ENCODE peak calls at places on chromosomes 12 and 14, in ten cellular contexts. One of them, this sample, is unnamed.

GRCh38 chr14:62711351-62712023 is 333.8 kb downstream of the KCNH5 start:
- DNase-seq in esophagus squamous epithelium: no peak
- DNase-seq in spleen: no peak
- DNase-seq in vagina: no peak
- DNase-seq in tibial nerve: no peak
- DNase-seq in CD8-positive, alpha-beta T cell: no peak
- DNase-seq in left ventricle myocardium inferior: no peak
- DNase-seq in breast epithelium: no peak
- DNase-seq in A549: no peak
- DNase-seq in heart left ventricle: no peak
- DNase-seq in this sample: no peak

GRCh38 chr12:26953447-26953846 is 15.2 kb downstream of the FGFR1OP2 start:
- DNase-seq in A549: no peak
- DNase-seq in vagina: no peak
- DNase-seq in spleen: no peak
- DNase-seq in tibial nerve: no peak
- DNase-seq in breast epithelium: no peak
- DNase-seq in esophagus squamous epithelium: no peak
- DNase-seq in left ventricle myocardium inferior: no peak
- DNase-seq in CD8-positive, alpha-beta T cell: no peak
- DNase-seq in heart left ventricle: peak; percentile 26
- DNase-seq in this sample: no peak

GRCh38 chr12:120733574-120733973 is 7.9 kb downstream of the ACADS start:
- DNase-seq in vagina: no peak
- DNase-seq in breast epithelium: no peak
- DNase-seq in spleen: peak; percentile 33
- DNase-seq in CD8-positive, alpha-beta T cell: no peak
- DNase-seq in left ventricle myocardium inferior: no peak
- DNase-seq in A549: no peak
- DNase-seq in tibial nerve: no peak
- DNase-seq in esophagus squamous epithelium: no peak
- DNase-seq in heart left ventricle: no peak
- DNase-seq in this sample: no peak

GRCh38 chr14:51442513-51443175 is 202.6 kb downstream of the TMX1 start:
- DNase-seq in tibial nerve: no peak
- DNase-seq in heart left ventricle: no peak
- DNase-seq in CD8-positive, alpha-beta T cell: no peak
- DNase-seq in left ventricle myocardium inferior: no peak
- DNase-seq in spleen: no peak
- DNase-seq in vagina: no peak
- DNase-seq in esophagus squamous epithelium: no peak
- DNase-seq in A549: peak; percentile 33
- DNase-seq in breast epithelium: no peak
- DNase-seq in this sample: no peak

GRCh38 chr12:127342861-127343260 is 924.1 kb upstream of the TMEM132C start:
- DNase-seq in left ventricle myocardium inferior: no peak
- DNase-seq in breast epithelium: no peak
- DNase-seq in heart left ventricle: no peak
- DNase-seq in CD8-positive, alpha-beta T cell: no peak
- DNase-seq in spleen: no peak
- DNase-seq in vagina: no peak
- DNase-seq in A549: no peak
- DNase-seq in tibial nerve: no peak
- DNase-seq in esophagus squamous epithelium: no peak
- DNase-seq in this sample: no peak

GRCh38 chr12:28027328-28027727 is 54.8 kb upstream of the PTHLH start:
- DNase-seq in esophagus squamous epithelium: no peak
- DNase-seq in CD8-positive, alpha-beta T cell: no peak
- DNase-seq in left ventricle myocardium inferior: no peak
- DNase-seq in breast epithelium: no peak
- DNase-seq in vagina: no peak
- DNase-seq in spleen: no peak
- DNase-seq in heart left ventricle: no peak
- DNase-seq in A549: no peak
- DNase-seq in tibial nerve: no peak
- DNase-seq in this sample: no peak

GRCh38 chr12:52082988-52083637 is 3.6 kb downstream of the SMIM41 start:
- DNase-seq in esophagus squamous epithelium: no peak
- DNase-seq in spleen: peak; percentile 89
- DNase-seq in tibial nerve: peak; percentile 60
- DNase-seq in breast epithelium: peak; percentile 40
- DNase-seq in vagina: no peak
- DNase-seq in A549: peak; percentile 85
- DNase-seq in CD8-positive, alpha-beta T cell: peak; percentile 66
- DNase-seq in heart left ventricle: peak; percentile 54
- DNase-seq in left ventricle myocardium inferior: peak; percentile 51
- DNase-seq in this sample: peak; percentile 57

GRCh38 chr14:31090872-31091764 is 64.9 kb upstream of the STRN3 start:
- DNase-seq in tibial nerve: peak; percentile 70
- DNase-seq in breast epithelium: peak; percentile 26
- DNase-seq in left ventricle myocardium inferior: no peak
- DNase-seq in vagina: no peak
- DNase-seq in esophagus squamous epithelium: no peak
- DNase-seq in CD8-positive, alpha-beta T cell: no peak
- DNase-seq in heart left ventricle: no peak
- DNase-seq in A549: peak; percentile 9
- DNase-seq in spleen: no peak
- DNase-seq in this sample: no peak

GRCh38 chr12:95959107-95959506 is 16.0 kb downstream of the AMDHD1 start:
- DNase-seq in tibial nerve: no peak
- DNase-seq in vagina: no peak
- DNase-seq in CD8-positive, alpha-beta T cell: no peak
- DNase-seq in heart left ventricle: no peak
- DNase-seq in breast epithelium: no peak
- DNase-seq in spleen: no peak
- DNase-seq in A549: peak; percentile 33
- DNase-seq in esophagus squamous epithelium: no peak
- DNase-seq in left ventricle myocardium inferior: no peak
- DNase-seq in this sample: peak; percentile 17

GRCh38 chr12:113075137-113075683 is 18.7 kb downstream of the DTX1 start:
- DNase-seq in vagina: no peak
- DNase-seq in tibial nerve: no peak
- DNase-seq in esophagus squamous epithelium: no peak
- DNase-seq in heart left ventricle: no peak
- DNase-seq in CD8-positive, alpha-beta T cell: no peak
- DNase-seq in spleen: peak; percentile 86
- DNase-seq in A549: no peak
- DNase-seq in left ventricle myocardium inferior: no peak
- DNase-seq in breast epithelium: no peak
- DNase-seq in this sample: no peak
- H3K4me1 ChIP-seq in vagina: peaks cover 15% of the 10 kb centered on the region
- H3K4me1 ChIP-seq in tibial nerve: no peaks in the 10 kb centered on the region
- H3K4me1 ChIP-seq in esophagus squamous epithelium: no peaks in the 10 kb centered on the region
- H3K4me1 ChIP-seq in heart left ventricle: peaks cover 18% of the 10 kb centered on the region
- H3K4me1 ChIP-seq in CD8-positive, alpha-beta T cell: peaks cover 21% of the 10 kb centered on the region
- H3K4me1 ChIP-seq in spleen: peaks cover 94% of the 10 kb centered on the region
- H3K4me1 ChIP-seq in A549: peaks cover 8% of the 10 kb centered on the region
- H3K4me1 ChIP-seq in left ventricle myocardium inferior: peaks cover 21% of the 10 kb centered on the region
- H3K4me1 ChIP-seq in breast epithelium: no peaks in the 10 kb centered on the region
- H3K4me1 ChIP-seq in this sample: peaks cover 18% of the 10 kb centered on the region

GRCh38 chr14:25050494-25051170 is 685 bp upstream of the STXBP6 start:
- DNase-seq in spleen: no peak
- DNase-seq in A549: no peak
- DNase-seq in esophagus squamous epithelium: no peak
- DNase-seq in heart left ventricle: no peak
- DNase-seq in left ventricle myocardium inferior: no peak
- DNase-seq in breast epithelium: no peak
- DNase-seq in tibial nerve: no peak
- DNase-seq in CD8-positive, alpha-beta T cell: no peak
- DNase-seq in vagina: no peak
- DNase-seq in this sample: no peak
- H3K4me1 ChIP-seq in spleen: peaks cover 23% of the 10 kb centered on the region
- H3K4me1 ChIP-seq in A549: peaks cover 7% of the 10 kb centered on the region
- H3K4me1 ChIP-seq in esophagus squamous epithelium: peaks cover 13% of the 10 kb centered on the region
- H3K4me1 ChIP-seq in heart left ventricle: peaks cover 36% of the 10 kb centered on the region
- H3K4me1 ChIP-seq in left ventricle myocardium inferior: peaks cover 58% of the 10 kb centered on the region
- H3K4me1 ChIP-seq in breast epithelium: no peaks in the 10 kb centered on the region
- H3K4me1 ChIP-seq in tibial nerve: no peaks in the 10 kb centered on the region
- H3K4me1 ChIP-seq in CD8-positive, alpha-beta T cell: peaks cover 3% of the 10 kb centered on the region
- H3K4me1 ChIP-seq in vagina: peaks cover 30% of the 10 kb centered on the region
- H3K4me1 ChIP-seq in this sample: no peaks in the 10 kb centered on the region

DNA sequence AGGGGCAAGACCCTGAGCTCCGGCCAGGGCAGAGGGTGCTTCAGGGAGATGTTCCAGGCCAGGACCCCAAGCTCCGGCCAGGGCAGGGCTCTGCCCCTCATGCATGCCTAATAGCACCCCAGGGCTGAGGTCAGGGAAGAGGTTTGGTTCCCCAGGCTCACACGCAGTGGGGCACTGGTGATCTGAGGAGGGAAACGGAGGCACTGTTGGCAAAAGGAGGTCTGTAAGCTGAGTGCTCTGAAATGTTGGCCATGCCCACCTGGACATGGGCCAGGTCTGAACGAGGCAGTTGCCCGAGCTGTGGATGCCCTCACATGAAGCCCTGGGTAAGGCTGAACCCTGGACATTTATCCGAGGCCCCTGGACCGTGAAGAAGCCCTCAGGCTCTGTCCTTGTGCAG is 66.6 kb downstream of the ADGRD1 start:
- DNase-seq in esophagus squamous epithelium: no peak
- DNase-seq in CD8-positive, alpha-beta T cell: no peak
- DNase-seq in vagina: no peak
- DNase-seq in A549: no peak
- DNase-seq in tibial nerve: no peak
- DNase-seq in breast epithelium: no peak
- DNase-seq in spleen: no peak
- DNase-seq in heart left ventricle: no peak
- DNase-seq in left ventricle myocardium inferior: no peak
- DNase-seq in this sample: no peak
- H3K4me1 ChIP-seq in esophagus squamous epithelium: no peaks in the 10 kb centered on the region
- H3K4me1 ChIP-seq in CD8-positive, alpha-beta T cell: no peaks in the 10 kb centered on the region
- H3K4me1 ChIP-seq in vagina: peaks cover 8% of the 10 kb centered on the region
- H3K4me1 ChIP-seq in A549: no peaks in the 10 kb centered on the region
- H3K4me1 ChIP-seq in tibial nerve: no peaks in the 10 kb centered on the region
- H3K4me1 ChIP-seq in breast epithelium: no peaks in the 10 kb centered on the region
- H3K4me1 ChIP-seq in spleen: no peaks in the 10 kb centered on the region
- H3K4me1 ChIP-seq in heart left ventricle: no peaks in the 10 kb centered on the region
- H3K4me1 ChIP-seq in left ventricle myocardium inferior: peaks cover 11% of the 10 kb centered on the region
- H3K4me1 ChIP-seq in this sample: no peaks in the 10 kb centered on the region

GRCh38 chr14:21100931-21101330 is at the start of gene TMEM253:
- DNase-seq in tibial nerve: no peak
- DNase-seq in CD8-positive, alpha-beta T cell: no peak
- DNase-seq in spleen: no peak
- DNase-seq in heart left ventricle: no peak
- DNase-seq in breast epithelium: no peak
- DNase-seq in esophagus squamous epithelium: no peak
- DNase-seq in A549: no peak
- DNase-seq in vagina: no peak
- DNase-seq in left ventricle myocardium inferior: no peak
- DNase-seq in this sample: no peak
- H3K4me1 ChIP-seq in tibial nerve: peaks cover 30% of the 10 kb centered on the region
- H3K4me1 ChIP-seq in CD8-positive, alpha-beta T cell: peaks cover 31% of the 10 kb centered on the region
- H3K4me1 ChIP-seq in spleen: peaks cover 59% of the 10 kb centered on the region
- H3K4me1 ChIP-seq in heart left ventricle: peaks cover 52% of the 10 kb centered on the region
- H3K4me1 ChIP-seq in breast epithelium: no peaks in the 10 kb centered on the region
- H3K4me1 ChIP-seq in esophagus squamous epithelium: peaks cover 30% of the 10 kb centered on the region
- H3K4me1 ChIP-seq in A549: peaks cover 72% of the 10 kb centered on the region
- H3K4me1 ChIP-seq in vagina: peaks cover 60% of the 10 kb centered on the region
- H3K4me1 ChIP-seq in left ventricle myocardium inferior: peaks cover 64% of the 10 kb centered on the region
- H3K4me1 ChIP-seq in this sample: peaks cover 31% of the 10 kb centered on the region

DNA sequence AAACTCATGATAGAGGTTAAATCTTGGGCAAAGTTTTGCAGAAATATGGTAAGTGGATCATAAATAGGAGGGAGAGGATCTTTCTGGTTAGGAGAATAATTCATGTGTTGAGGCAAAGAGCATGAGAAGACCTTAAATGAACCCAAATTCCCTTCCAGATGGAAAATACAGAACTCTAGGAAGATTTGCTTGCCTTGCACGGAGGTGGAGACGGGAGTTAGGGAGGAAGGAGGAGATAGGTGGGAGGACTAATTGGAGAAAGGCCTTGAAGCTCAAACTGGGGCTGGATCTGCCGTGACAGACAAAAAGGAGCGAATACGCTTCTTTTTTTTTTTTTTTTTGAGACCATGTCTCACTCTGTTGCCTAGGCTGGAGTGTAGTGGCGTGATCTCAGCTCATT is 5.9 kb downstream of the GPRC5A start:
- DNase-seq in tibial nerve: no peak
- DNase-seq in esophagus squamous epithelium: no peak
- DNase-seq in spleen: no peak
- DNase-seq in heart left ventricle: no peak
- DNase-seq in vagina: no peak
- DNase-seq in CD8-positive, alpha-beta T cell: no peak
- DNase-seq in left ventricle myocardium inferior: no peak
- DNase-seq in breast epithelium: no peak
- DNase-seq in A549: no peak
- DNase-seq in this sample: no peak
- H3K4me1 ChIP-seq in tibial nerve: no peaks in the 10 kb centered on the region
- H3K4me1 ChIP-seq in esophagus squamous epithelium: no peaks in the 10 kb centered on the region
- H3K4me1 ChIP-seq in spleen: no peaks in the 10 kb centered on the region
- H3K4me1 ChIP-seq in heart left ventricle: no peaks in the 10 kb centered on the region
- H3K4me1 ChIP-seq in vagina: peaks cover 39% of the 10 kb centered on the region
- H3K4me1 ChIP-seq in CD8-positive, alpha-beta T cell: no peaks in the 10 kb centered on the region
- H3K4me1 ChIP-seq in left ventricle myocardium inferior: no peaks in the 10 kb centered on the region
- H3K4me1 ChIP-seq in breast epithelium: no peaks in the 10 kb centered on the region
- H3K4me1 ChIP-seq in A549: peaks cover 83% of the 10 kb centered on the region
- H3K4me1 ChIP-seq in this sample: no peaks in the 10 kb centered on the region

GRCh38 chr12:106112094-106112822 is 26.5 kb downstream of the NUAK1 start:
- DNase-seq in tibial nerve: no peak
- DNase-seq in esophagus squamous epithelium: no peak
- DNase-seq in left ventricle myocardium inferior: no peak
- DNase-seq in vagina: no peak
- DNase-seq in breast epithelium: peak; percentile 92
- DNase-seq in CD8-positive, alpha-beta T cell: no peak
- DNase-seq in A549: no peak
- DNase-seq in heart left ventricle: peak; percentile 56
- DNase-seq in spleen: no peak
- DNase-seq in this sample: no peak
- H3K4me1 ChIP-seq in tibial nerve: peaks cover 51% of the 10 kb centered on the region
- H3K4me1 ChIP-seq in esophagus squamous epithelium: peaks cover 14% of the 10 kb centered on the region
- H3K4me1 ChIP-seq in left ventricle myocardium inferior: peaks cover 100% of the 10 kb centered on the region
- H3K4me1 ChIP-seq in vagina: peaks cover 97% of the 10 kb centered on the region
- H3K4me1 ChIP-seq in breast epithelium: peaks cover 11% of the 10 kb centered on the region
- H3K4me1 ChIP-seq in CD8-positive, alpha-beta T cell: no peaks in the 10 kb centered on the region
- H3K4me1 ChIP-seq in A549: peaks cover 99% of the 10 kb centered on the region
- H3K4me1 ChIP-seq in heart left ventricle: peaks cover 100% of the 10 kb centered on the region
- H3K4me1 ChIP-seq in spleen: peaks cover 12% of the 10 kb centered on the region
- H3K4me1 ChIP-seq in this sample: no peaks in the 10 kb centered on the region

GRCh38 chr12:6222009-6222702 is 22.0 kb downstream of the CD9 start:
- DNase-seq in esophagus squamous epithelium: no peak
- DNase-seq in vagina: no peak
- DNase-seq in breast epithelium: no peak
- DNase-seq in A549: no peak
- DNase-seq in spleen: no peak
- DNase-seq in heart left ventricle: no peak
- DNase-seq in left ventricle myocardium inferior: no peak
- DNase-seq in CD8-positive, alpha-beta T cell: no peak
- DNase-seq in tibial nerve: no peak
- DNase-seq in this sample: no peak
- H3K4me1 ChIP-seq in esophagus squamous epithelium: peaks cover 87% of the 10 kb centered on the region
- H3K4me1 ChIP-seq in vagina: peaks cover 100% of the 10 kb centered on the region
- H3K4me1 ChIP-seq in breast epithelium: peaks cover 11% of the 10 kb centered on the region
- H3K4me1 ChIP-seq in A549: peaks cover 29% of the 10 kb centered on the region
- H3K4me1 ChIP-seq in spleen: peaks cover 37% of the 10 kb centered on the region
- H3K4me1 ChIP-seq in heart left ventricle: peaks cover 81% of the 10 kb centered on the region
- H3K4me1 ChIP-seq in left ventricle myocardium inferior: peaks cover 99% of the 10 kb centered on the region
- H3K4me1 ChIP-seq in CD8-positive, alpha-beta T cell: no peaks in the 10 kb centered on the region
- H3K4me1 ChIP-seq in tibial nerve: peaks cover 81% of the 10 kb centered on the region
- H3K4me1 ChIP-seq in this sample: no peaks in the 10 kb centered on the region

This sample was measured in CD4-positive, CD25-positive, alpha-beta regulatory T cell.